ENCODE peak calls at places on chromosomes 16 and 17, in eight cellular contexts. Z, N, C, A, T, R, G and K are unnamed samples.

GRCh38 chr17:18235743-18236256 is 10.4 kb downstream of the LLGL1 start:
- DNase-seq in T (no peak), N (no peak), R (no peak), G (no peak), C (no peak), A (no peak), Z (no peak), K (no peak)

GRCh38 chr16:67922740-67923139 is 8.9 kb downstream of the CTRL start:
- DNase-seq in R (no peak), N (no peak), G (peak; percentile 73), A (no peak), Z (no peak), T (no peak), C (no peak), K (no peak)

GRCh38 chr17:7912927-7913524 is 3.1 kb downstream of the RNF227 start:
- DNase-seq in N (peak; percentile 75), R (peak; percentile 34), T (no peak), G (no peak), A (peak; percentile 64), Z (peak; percentile 25), C (peak; percentile 35), K (peak; percentile 84)

GRCh38 chr16:15899538-15900100 is 11.2 kb upstream of the CEP20 start:
- DNase-seq in C (no peak), Z (no peak), G (no peak), T (no peak), A (no peak), N (no peak), R (no peak), K (no peak)

GRCh38 chr17:9192010-9192409 is 170.7 kb downstream of the NTN1 start:
- DNase-seq in C (no peak), T (no peak), R (no peak), Z (no peak), G (peak; percentile 14), A (no peak), N (no peak), K (no peak)

GRCh38 chr16:54176376-54176901 is 110.1 kb downstream of the IRX3 start:
- DNase-seq in A (no peak), G (no peak), N (no peak), T (no peak), R (no peak), Z (no peak), C (no peak), K (peak; percentile 73)

GRCh38 chr17:48471807-48472484 is 41.9 kb upstream of the SKAP1 start:
- DNase-seq in C (no peak), G (peak; percentile 59), Z (no peak), N (no peak), A (no peak), R (no peak), T (peak; percentile 94), K (peak; percentile 30)

GRCh38 chr16:71781741-71782140 is 26.9 kb downstream of the AP1G1 start:
- DNase-seq in A (no peak), N (no peak), Z (no peak), G (no peak), R (no peak), T (no peak), C (no peak), K (no peak)

GRCh38 chr17:59561042-59561441 is 4.4 kb upstream of the DHX40 start:
- DNase-seq in N (no peak), C (no peak), R (no peak), A (peak; percentile 17), Z (no peak), G (no peak), T (no peak), K (peak; percentile 76)

GRCh38 chr17:29677139-29677834 is 54.6 kb upstream of the CORO6 start:
- DNase-seq in R (no peak), C (no peak), A (no peak), Z (no peak), N (no peak), T (no peak), G (no peak), K (no peak)